ENCODE peak calls at places on chromosomes 1 and 21, in seven cellular contexts. Z is PC-3, B is dorsolateral prefrontal cortex, G is aorta, N is SK-N-MC, X is stomach, K is mesendoderm. U is an unnamed sample.

GRCh38 chr1:186482661-186483255 is 21.8 kb upstream of the PDC start:
- DNase-seq in B (peak), K (peak), N (peak), G (peak), X (peak), Z (peak), U (peak)

GRCh38 chr21:39392981-39393380 is 44.1 kb upstream of the HMGN1 start:
- DNase-seq in Z (no peak), G (no peak), N (no peak), K (no peak), X (no peak), B (no peak), U (no peak)

GRCh38 chr1:248858096-248858890 is 592 bp downstream of the ZNF692 start:
- DNase-seq in K (peak), G (peak), B (peak), N (no peak), Z (peak), X (peak), U (peak)

GRCh38 chr1:26417111-26417510 is 6.5 kb downstream of the LIN28A start:
- DNase-seq in K (peak), N (peak), B (peak), Z (peak), G (peak), X (peak), U (peak)

GRCh38 chr1:179155615-179156014 is 73.7 kb downstream of the TOR3A start:
- DNase-seq in Z (no peak), G (no peak), K (no peak), X (no peak), N (no peak), B (no peak), U (no peak)

GRCh38 chr21:17270234-17270633 is 242.6 kb upstream of the CXADR start:
- DNase-seq in B (peak), X (no peak), K (peak), N (peak), G (no peak), Z (peak), U (peak)

GRCh38 chr1:119617751-119618691 is 30.0 kb downstream of the ZNF697 start:
- DNase-seq in Z (no peak), K (no peak), N (no peak), X (peak), G (no peak), B (peak), U (peak)

GRCh38 chr1:160520999-160521398 is 2.1 kb downstream of the SLAMF6 start:
- DNase-seq in X (no peak), Z (no peak), B (no peak), K (no peak), N (no peak), G (no peak), U (no peak)

GRCh38 chr1:33709780-33710713 is 153.8 kb upstream of the HMGB4 start:
- DNase-seq in N (no peak), Z (no peak), K (no peak), X (no peak), G (no peak), B (no peak), U (no peak)

GRCh38 chr1:228884615-228885566 is 149.6 kb downstream of the RHOU start:
- DNase-seq in B (no peak), K (no peak), X (no peak), N (no peak), G (no peak), Z (no peak), U (no peak)

GRCh38 chr1:89356658-89357400 is 7.0 kb upstream of the GBP6 start:
- DNase-seq in K (no peak), N (no peak), B (no peak), X (no peak), G (no peak), Z (peak), U (no peak)

GRCh38 chr1:61538228-61538627 is 186.7 kb downstream of the TM2D1 start:
- DNase-seq in N (no peak), B (no peak), G (peak), K (no peak), Z (peak), X (no peak), U (no peak)
- H3K27ac ChIP-seq in N (no peak), B (no peak), G (no peak), K (no peak), Z (peak), X (no peak), U (no peak)

DNA sequence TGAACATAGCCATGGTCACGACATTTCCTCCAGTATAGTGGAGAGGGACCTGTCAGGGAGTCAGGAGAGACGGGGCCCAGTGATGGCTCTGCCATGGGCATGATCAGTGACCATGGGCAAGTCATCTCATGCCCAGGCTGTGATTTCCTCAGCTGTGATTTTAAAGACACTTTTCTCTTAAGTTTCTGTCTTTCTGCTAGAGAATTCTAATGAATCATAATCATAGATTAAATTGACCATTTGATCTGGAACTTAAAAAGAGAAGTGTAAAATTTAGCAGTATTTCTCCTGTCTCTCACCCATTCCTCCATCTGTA is 112.7 kb downstream of the USP25 start:
- DNase-seq in N (no peak), G (no peak), K (no peak), B (no peak), X (no peak), Z (no peak), U (no peak)
- H3K27ac ChIP-seq in N (peak), G (no peak), K (no peak), B (no peak), X (no peak), Z (no peak), U (peak)

DNA sequence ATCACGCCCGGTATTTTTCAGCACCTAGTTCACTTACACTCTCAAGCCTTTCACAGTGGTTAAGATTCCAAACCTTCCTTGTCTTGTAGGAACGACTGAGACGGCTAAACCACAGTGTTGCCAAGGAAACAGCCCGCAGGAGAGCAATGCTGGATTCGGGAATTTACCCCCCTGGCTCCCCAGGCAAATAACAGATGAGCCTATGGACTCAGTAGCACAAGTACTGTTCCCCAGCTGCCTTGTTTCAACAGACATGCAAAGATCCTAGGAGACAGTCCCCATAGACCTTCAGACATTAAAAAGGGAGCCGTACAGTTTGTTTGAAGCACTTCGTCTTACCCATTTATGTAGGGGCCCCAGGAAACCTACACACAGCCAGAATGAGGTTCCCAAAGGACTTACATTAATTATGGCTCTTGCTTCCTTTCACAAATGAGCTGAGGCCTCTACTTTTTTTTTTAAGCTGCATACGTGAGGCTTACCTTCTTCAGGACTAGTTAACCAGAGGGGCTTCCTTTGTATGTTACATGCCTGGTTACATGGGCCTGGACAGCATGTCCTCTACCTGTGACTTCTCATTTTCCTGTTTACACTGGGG is 2.7 kb downstream of the SNAPIN start:
- DNase-seq in G (peak), B (no peak), N (peak), Z (no peak), K (peak), X (no peak), U (no peak)
- H3K27ac ChIP-seq in G (no peak), B (no peak), N (peak), Z (no peak), K (no peak), X (peak), U (no peak)

DNA sequence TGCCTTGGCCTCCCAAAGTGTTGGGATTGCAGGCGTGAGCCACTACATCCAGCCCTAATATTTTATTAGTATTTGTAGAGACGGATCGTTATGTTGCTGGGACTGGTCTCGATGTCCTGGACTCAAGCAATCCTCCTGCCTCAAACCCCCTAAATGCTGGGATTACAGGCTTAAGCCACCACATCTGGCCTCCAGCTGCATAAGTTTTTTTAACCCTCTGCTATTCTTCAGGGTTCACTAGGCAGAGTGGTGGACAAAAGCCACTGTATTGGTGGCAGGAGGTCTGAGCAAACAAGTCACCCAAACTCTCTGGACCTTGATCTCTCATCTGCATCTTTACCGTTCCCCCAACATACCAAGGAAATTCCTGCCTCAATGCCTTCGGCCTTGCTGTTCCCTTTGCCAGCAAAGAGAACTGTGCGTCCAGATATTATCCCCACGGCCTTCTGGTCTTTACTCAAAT is 10.1 kb upstream of the CLIC4 start:
- DNase-seq in B (no peak), K (peak), N (no peak), X (no peak), Z (no peak), G (no peak), U (no peak)
- H3K27ac ChIP-seq in B (peak), K (peak), N (peak), X (peak), Z (no peak), G (no peak), U (no peak)

GRCh38 chr1:16260814-16261213 is 23.8 kb upstream of the CPLANE2 start:
- DNase-seq in G (no peak), Z (peak), X (no peak), N (no peak), B (no peak), K (peak), U (no peak)
- H3K27ac ChIP-seq in G (peak), Z (no peak), X (no peak), N (no peak), B (no peak), K (peak), U (no peak)

DNA sequence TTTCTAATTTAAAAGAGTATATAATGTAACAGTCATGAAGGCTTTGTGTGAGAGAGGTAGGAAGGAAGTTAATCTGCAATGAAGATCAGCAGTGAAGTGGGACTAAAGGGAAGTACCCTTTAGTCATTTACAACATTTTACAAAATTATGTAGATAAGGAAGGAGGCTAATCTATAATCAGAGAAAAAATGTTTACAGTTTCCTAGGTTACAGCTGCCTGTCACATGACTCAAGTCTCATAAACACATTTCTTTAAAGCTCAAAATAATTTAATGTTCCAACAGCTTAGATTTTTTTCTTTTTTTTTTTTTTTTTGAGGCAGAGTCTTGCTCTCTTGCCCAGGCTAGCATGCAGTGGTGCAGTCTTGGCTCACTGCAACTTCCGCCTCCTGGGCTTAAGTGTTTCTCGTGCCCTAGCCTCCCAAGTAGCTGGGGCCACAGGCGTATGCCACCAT is 26.2 kb upstream of the CAP1 start:
- DNase-seq in B (no peak), Z (peak), G (no peak), X (no peak), N (no peak), K (no peak), U (no peak)
- H3K27ac ChIP-seq in B (no peak), Z (peak), G (no peak), X (no peak), N (no peak), K (no peak), U (no peak)

DNA sequence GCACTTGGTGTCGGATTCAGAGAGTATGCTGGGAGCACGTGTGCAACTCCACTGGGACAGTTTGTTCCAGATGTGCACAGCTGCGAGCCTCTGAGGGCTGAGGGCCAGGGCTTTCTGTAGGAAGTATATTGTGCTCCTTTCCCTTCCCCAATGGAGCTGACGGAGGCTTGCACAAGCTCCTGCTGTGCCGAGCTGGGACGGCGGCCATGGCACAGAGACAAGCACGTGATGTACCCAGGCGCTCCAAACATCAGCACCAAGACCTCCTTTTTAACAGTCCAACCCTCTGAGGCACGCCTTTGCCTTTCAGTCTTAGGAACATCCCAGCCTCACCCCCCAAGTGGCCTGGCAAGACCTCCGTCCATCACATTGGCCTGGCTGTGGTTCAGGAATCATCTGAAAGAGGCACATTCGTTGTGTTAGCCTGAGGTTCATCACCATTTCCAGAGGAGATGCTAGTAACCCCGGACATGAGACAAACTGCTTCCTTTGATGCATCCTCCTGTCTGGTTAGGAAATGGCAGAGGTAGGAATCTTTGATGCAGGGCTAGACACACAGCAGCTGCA is 339.2 kb upstream of the KAZN start:
- DNase-seq in B (peak), N (no peak), K (no peak), G (peak), X (peak), Z (no peak), U (no peak)
- H3K27ac ChIP-seq in B (peak), N (no peak), K (no peak), G (no peak), X (peak), Z (no peak), U (no peak)

U was measured in SJCRH30.